ENCODE peak calls at places on chromosome 6, in six cellular contexts. O is left ventricle myocardium inferior, E is stomach, T is lower lobe of right lung, P is A549, Q is esophagus muscularis mucosa. H is an unnamed sample.

GRCh38 chr6:96562886-96563285 is at the start of gene FHL5:
- DNase-seq in O (no peak), E (no peak), T (no peak), P (no peak), Q (no peak), H (no peak)

GRCh38 chr6:76814496-76815458 is 648.5 kb downstream of the HTR1B start:
- DNase-seq in O (no peak), E (no peak), T (no peak), P (no peak), Q (no peak), H (no peak)

GRCh38 chr6:153001767-153002612 is 519 bp downstream of the MTRF1L start:
- DNase-seq in O (no peak), E (no peak), T (no peak), P (no peak), Q (no peak), H (no peak)

GRCh38 chr6:36195471-36196048 is 984 bp upstream of the BRPF3 start:
- DNase-seq in O (no peak), E (no peak), T (no peak), P (no peak), Q (peak), H (no peak)

GRCh38 chr6:4348462-4349112 is 213.2 kb upstream of the ECI2 start:
- DNase-seq in O (no peak), E (peak), T (no peak), P (no peak), Q (peak), H (no peak)

GRCh38 chr6:151805286-151805840 is 2.1 kb upstream of the ESR1 start:
- DNase-seq in O (peak), E (no peak), T (no peak), P (no peak), Q (no peak), H (no peak)

GRCh38 chr6:100724222-100724621 is 156.9 kb downstream of the ASCC3 start:
- DNase-seq in O (no peak), E (no peak), T (no peak), P (no peak), Q (no peak), H (no peak)

GRCh38 chr6:21437583-21437982 is 156.0 kb upstream of the SOX4 start:
- DNase-seq in O (no peak), E (no peak), T (no peak), P (no peak), Q (no peak), H (no peak)

GRCh38 chr6:163945813-163946212 is 531.3 kb downstream of the QKI start:
- DNase-seq in O (no peak), E (peak), T (no peak), P (no peak), Q (no peak), H (no peak)

GRCh38 chr6:86122086-86122485 is 479.4 kb upstream of the SYNCRIP start:
- DNase-seq in O (no peak), E (no peak), T (no peak), P (no peak), Q (no peak), H (no peak)

GRCh38 chr6:18212231-18212630 is 52.1 kb downstream of the DEK start:
- DNase-seq in O (no peak), E (no peak), T (no peak), P (no peak), Q (no peak), H (no peak)

GRCh38 chr6:80586242-80586641 is 479.8 kb downstream of the BCKDHB start:
- DNase-seq in O (no peak), E (no peak), T (no peak), P (no peak), Q (no peak), H (no peak)

GRCh38 chr6:37024665-37025337 is 19.3 kb downstream of the FGD2 start:
- DNase-seq in O (no peak), E (peak), T (peak), P (peak), Q (no peak), H (no peak)

GRCh38 chr6:90411292-90411781 is 114.7 kb upstream of the BACH2 start:
- DNase-seq in O (no peak), E (peak), T (no peak), P (no peak), Q (no peak), H (no peak)

GRCh38 chr6:21592953-21593352 is 598 bp upstream of the SOX4 start:
- DNase-seq in O (no peak), E (no peak), T (no peak), P (no peak), Q (no peak), H (no peak)

GRCh38 chr6:163463180-163463579 is 48.7 kb downstream of the QKI start:
- DNase-seq in O (no peak), E (no peak), T (no peak), P (no peak), Q (no peak), H (no peak)

GRCh38 chr6:40774932-40775331 is 187.8 kb upstream of the LRFN2 start:
- DNase-seq in O (no peak), E (no peak), T (no peak), P (no peak), Q (no peak), H (no peak)

GRCh38 chr6:149863846-149864577 is at the start of gene LRP11:
- DNase-seq in O (peak), E (peak), T (peak), P (peak), Q (peak), H (peak)

GRCh38 chr6:7175463-7175862 is 67.7 kb downstream of the RREB1 start:
- DNase-seq in O (no peak), E (no peak), T (no peak), P (no peak), Q (peak), H (no peak)

GRCh38 chr6:141990840-141991239 is 141.9 kb upstream of the GJE1 start:
- DNase-seq in O (no peak), E (no peak), T (no peak), P (no peak), Q (no peak), H (no peak)

GRCh38 chr6:89197141-89197540 is 20.0 kb downstream of the GABRR1 start:
- DNase-seq in O (no peak), E (no peak), T (no peak), P (no peak), Q (no peak), H (no peak)

GRCh38 chr6:62775427-62776022 is 435.7 kb upstream of the FKBP1C start:
- DNase-seq in O (no peak), E (no peak), T (no peak), P (peak), Q (no peak), H (no peak)

GRCh38 chr6:133314951-133315350 is 73.8 kb downstream of the EYA4 start:
- DNase-seq in O (no peak), E (no peak), T (no peak), P (no peak), Q (no peak), H (no peak)

GRCh38 chr6:135161411-135161810 is 19.7 kb upstream of the MYB start:
- DNase-seq in O (no peak), E (no peak), T (no peak), P (no peak), Q (no peak), H (no peak)

GRCh38 chr6:164097557-164098398 is 683.3 kb downstream of the QKI start:
- DNase-seq in O (no peak), E (no peak), T (no peak), P (no peak), Q (peak), H (no peak)

GRCh38 chr6:129634411-129635230 is 75.4 kb downstream of the ARHGAP18 start:
- DNase-seq in O (no peak), E (no peak), T (no peak), P (no peak), Q (no peak), H (no peak)

GRCh38 chr6:133707456-133707855 is 181.5 kb upstream of the TCF21 start:
- DNase-seq in O (no peak), E (no peak), T (no peak), P (no peak), Q (no peak), H (no peak)

GRCh38 chr6:67129780-67130179 is 1422.8 kb upstream of the EYS start:
- DNase-seq in O (no peak), E (no peak), T (no peak), P (no peak), Q (no peak), H (no peak)

GRCh38 chr6:140979642-140980091 is 1153.1 kb upstream of the GJE1 start:
- DNase-seq in O (no peak), E (no peak), T (no peak), P (no peak), Q (no peak), H (no peak)

GRCh38 chr6:140985679-140986275 is 1146.9 kb upstream of the GJE1 start:
- DNase-seq in O (no peak), E (no peak), T (no peak), P (no peak), Q (no peak), H (no peak)

GRCh38 chr6:140977425-140977824 is 1155.3 kb upstream of the GJE1 start:
- DNase-seq in O (no peak), E (no peak), T (no peak), P (no peak), Q (no peak), H (no peak)

GRCh38 chr6:140980265-140980887 is 1152.3 kb upstream of the GJE1 start:
- DNase-seq in O (no peak), E (no peak), T (no peak), P (no peak), Q (no peak), H (no peak)
- TF ChIP-seq CTCF in O (no peak), E (no peak), T (no peak), P (no peak), Q (no peak), H (no peak)

GRCh38 chr6:126054258-126054702 is 67.9 kb downstream of the TRMT11 start:
- DNase-seq in O (no peak), E (no peak), T (no peak), P (no peak), Q (no peak), H (no peak)
- H3K27ac ChIP-seq in O (no peak), E (no peak), T (no peak), P (no peak), Q (peak), H (no peak)

GRCh38 chr6:113122060-113122459 is 735.1 kb upstream of the MARCKS start:
- DNase-seq in O (no peak), E (no peak), T (no peak), P (peak), Q (no peak), H (no peak)
- TF ChIP-seq CTCF in O (peak), E (no peak), T (no peak), P (peak), Q (no peak), H (no peak)

DNA sequence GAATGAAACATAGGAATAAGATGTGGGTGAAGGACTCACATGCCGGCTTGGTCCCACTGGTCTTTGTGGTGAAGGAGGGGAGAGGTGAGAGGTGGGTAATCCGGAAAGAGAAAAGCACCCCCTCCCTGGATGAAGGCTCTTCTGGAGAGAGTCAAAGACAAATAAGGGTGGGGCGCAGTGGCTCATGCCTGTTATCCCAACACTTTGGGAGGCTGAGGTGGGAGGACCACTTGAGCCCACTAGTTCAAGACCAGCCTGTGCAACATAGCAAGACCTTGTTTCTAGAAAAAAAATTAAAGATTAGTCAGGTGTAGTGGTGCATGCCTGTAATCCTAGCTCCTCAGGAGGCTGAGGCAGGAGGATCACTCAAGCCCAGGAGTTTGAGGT is 3.1 kb downstream of the LTB start:
- DNase-seq in O (no peak), E (no peak), T (no peak), P (no peak), Q (no peak), H (no peak)
- H3K27ac ChIP-seq in O (no peak), E (no peak), T (no peak), P (no peak), Q (no peak), H (no peak)